ENCODE peak calls at places on chromosomes 1 and 21, in five cellular contexts. V is ovary, S is aorta, E is body of pancreas, D is astrocyte. A is an unnamed sample. For H3K9me3, the result is how much of the 10 kb centered on the place peaks cover.

GRCh38 chr1:95049935-95050334 is 22.8 kb downstream of the ALG14 start:
- DNase-seq in V (no peak), S (no peak), E (no peak), D (no peak), A (no peak)

GRCh38 chr1:41377397-41377796 is 16.2 kb downstream of the FOXO6 start:
- DNase-seq in V (no peak), S (no peak), E (no peak), D (no peak), A (no peak)

GRCh38 chr1:1760345-1760650 is 18.0 kb downstream of the NADK start:
- DNase-seq in V (no peak), S (no peak), E (no peak), D (no peak), A (peak)

GRCh38 chr21:42781981-42782722 is 97.2 kb downstream of the WDR4 start:
- DNase-seq in V (peak), S (no peak), E (no peak), D (no peak), A (no peak)

GRCh38 chr1:22281521-22282241 is 138.8 kb upstream of the WNT4 start:
- DNase-seq in V (no peak), S (peak), E (no peak), D (no peak), A (no peak)

GRCh38 chr21:39057121-39057520 is 126.1 kb downstream of the PSMG1 start:
- DNase-seq in V (no peak), S (no peak), E (no peak), D (no peak), A (no peak)

GRCh38 chr1:153474349-153474748 is 13.9 kb upstream of the S100A7 start:
- DNase-seq in V (no peak), S (no peak), E (no peak), D (no peak), A (no peak)

GRCh38 chr1:2543543-2544092 is 12.6 kb upstream of the TNFRSF14 start:
- DNase-seq in V (no peak), S (no peak), E (no peak), D (peak), A (no peak)

GRCh38 chr1:229922249-229922648 is 144.8 kb upstream of the GALNT2 start:
- DNase-seq in V (no peak), S (no peak), E (no peak), D (no peak), A (no peak)

GRCh38 chr1:151958959-151959358 is 34.7 kb downstream of the S100A10 start:
- DNase-seq in V (no peak), S (no peak), E (no peak), D (no peak), A (no peak)

GRCh38 chr1:94416901-94417701 is 1.1 kb upstream of the ABCD3 start:
- DNase-seq in V (no peak), S (no peak), E (peak), D (peak), A (no peak)

GRCh38 chr1:24086466-24086865 is 25.5 kb downstream of the MYOM3 start:
- DNase-seq in V (no peak), S (no peak), E (no peak), D (no peak), A (no peak)

GRCh38 chr1:16719571-16720402 is 20.5 kb upstream of the RNU1-4 start:
- DNase-seq in V (peak), S (peak), E (no peak), D (no peak), A (no peak)

GRCh38 chr1:66372522-66373071 is 161.4 kb upstream of the SGIP1 start:
- DNase-seq in V (no peak), S (no peak), E (no peak), D (no peak), A (no peak)
- H3K27ac ChIP-seq in V (no peak), S (no peak), E (peak), D (peak), A (peak)

GRCh38 chr1:56576880-56577858 is 2.2 kb downstream of the PLPP3 start:
- DNase-seq in V (no peak), S (no peak), E (no peak), D (no peak), A (no peak)

GRCh38 chr1:56577859-56578663 is 1.3 kb downstream of the PLPP3 start:
- DNase-seq in V (peak), S (peak), E (peak), D (peak), A (peak)

GRCh38 chr1:56578664-56578962 is 750 bp downstream of the PLPP3 start:
- DNase-seq in V (no peak), S (no peak), E (no peak), D (no peak), A (no peak)

GRCh38 chr1:56580771-56581170 is 1.4 kb upstream of the PLPP3 start:
- DNase-seq in V (no peak), S (no peak), E (no peak), D (no peak), A (no peak)

GRCh38 chr1:56578963-56579875 is at the start of gene PLPP3:
- DNase-seq in V (peak), S (peak), E (peak), D (peak), A (peak)
- H3K4me3 ChIP-seq in V (peak), S (peak), E (peak), D (peak), A (peak)

GRCh38 chr1:239696317-239696716 is 309.9 kb downstream of the CHRM3 start:
- DNase-seq in V (no peak), S (no peak), E (no peak), D (no peak), A (no peak)
- H3K9me3 ChIP-seq in V (under half), S (under half), E (under half), D (under half), A (under half)

DNA sequence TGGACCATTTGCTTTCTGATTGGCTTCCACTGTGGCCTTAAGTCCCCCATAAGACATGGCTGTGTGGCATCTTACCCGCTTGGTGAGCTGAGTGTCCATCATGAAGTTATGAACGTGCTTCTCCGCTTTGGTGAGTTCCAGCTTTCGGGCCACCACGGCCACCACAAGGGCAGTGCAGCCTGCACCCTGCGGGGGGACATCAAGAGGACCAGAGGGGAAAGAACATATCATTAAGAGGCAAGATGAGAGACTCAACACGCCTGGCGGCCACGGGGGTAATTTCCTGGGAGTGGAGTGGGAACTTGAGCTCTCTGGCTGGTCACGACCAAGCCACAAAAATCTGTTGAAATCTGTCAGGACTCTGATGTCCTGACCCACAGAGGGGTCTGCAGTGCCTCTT is 117.9 kb upstream of the ADAR start:
- DNase-seq in V (no peak), S (no peak), E (no peak), D (no peak), A (no peak)
- H3K27ac ChIP-seq in V (no peak), S (no peak), E (no peak), D (no peak), A (no peak)

A was measured in upper lobe of left lung.